ENCODE peak calls at places on chromosomes 7 and 10, in four cellular contexts. One of them, this sample, is unnamed.

GRCh38 chr10:116995648-116996047 is 9.3 kb downstream of the SHTN1 start:
- DNase-seq in astrocyte of the spinal cord: no peak
- DNase-seq in AG04449: no peak
- DNase-seq in epithelial cell of proximal tubule: no peak
- DNase-seq in this sample: no peak

GRCh38 chr10:43284341-43284910 is 17.6 kb upstream of the RASGEF1A start:
- DNase-seq in AG04449: no peak
- DNase-seq in epithelial cell of proximal tubule: no peak
- DNase-seq in astrocyte of the spinal cord: no peak
- DNase-seq in this sample: no peak

GRCh38 chr10:97355571-97355975 is 21.0 kb upstream of the FRAT2 start:
- DNase-seq in AG04449: no peak
- DNase-seq in epithelial cell of proximal tubule: no peak
- DNase-seq in astrocyte of the spinal cord: no peak
- DNase-seq in this sample: no peak

GRCh38 chr7:101138149-101138870 is 11.4 kb downstream of the SERPINE1 start:
- DNase-seq in AG04449: peak; percentile 87
- DNase-seq in astrocyte of the spinal cord: peak; percentile 97
- DNase-seq in epithelial cell of proximal tubule: peak; percentile 91
- DNase-seq in this sample: peak; percentile 90

GRCh38 chr10:828191-828590 is 103.3 kb downstream of the LARP4B start:
- DNase-seq in AG04449: no peak
- DNase-seq in astrocyte of the spinal cord: no peak
- DNase-seq in epithelial cell of proximal tubule: no peak
- DNase-seq in this sample: no peak

GRCh38 chr7:147804032-147804431 is 786.5 kb upstream of the C7orf33 start:
- DNase-seq in epithelial cell of proximal tubule: no peak
- DNase-seq in AG04449: no peak
- DNase-seq in astrocyte of the spinal cord: no peak
- DNase-seq in this sample: no peak

GRCh38 chr10:5811387-5811821 is 1.8 kb downstream of the GDI2 start:
- DNase-seq in AG04449: peak; percentile 31
- DNase-seq in epithelial cell of proximal tubule: peak; percentile 13
- DNase-seq in astrocyte of the spinal cord: peak; percentile 64
- DNase-seq in this sample: peak; percentile 78

GRCh38 chr7:105934577-105935185 is 28.4 kb upstream of the CDHR3 start:
- DNase-seq in AG04449: no peak
- DNase-seq in astrocyte of the spinal cord: peak; percentile 40
- DNase-seq in epithelial cell of proximal tubule: no peak
- DNase-seq in this sample: peak; percentile 70

GRCh38 chr7:77460057-77460486 is 43.9 kb upstream of the GSAP start:
- DNase-seq in astrocyte of the spinal cord: no peak
- DNase-seq in epithelial cell of proximal tubule: no peak
- DNase-seq in AG04449: no peak
- DNase-seq in this sample: no peak

GRCh38 chr7:66183700-66184099 is 21.4 kb upstream of the TPST1 start:
- DNase-seq in AG04449: peak; percentile 73
- DNase-seq in epithelial cell of proximal tubule: no peak
- DNase-seq in astrocyte of the spinal cord: peak; percentile 59
- DNase-seq in this sample: peak; percentile 90

GRCh38 chr10:82953331-82953730 is 1078.3 kb downstream of the NRG3 start:
- DNase-seq in astrocyte of the spinal cord: no peak
- DNase-seq in AG04449: no peak
- DNase-seq in epithelial cell of proximal tubule: no peak
- DNase-seq in this sample: no peak

GRCh38 chr10:34176351-34176750 is 638.7 kb downstream of the PARD3 start:
- DNase-seq in AG04449: no peak
- DNase-seq in astrocyte of the spinal cord: no peak
- DNase-seq in epithelial cell of proximal tubule: no peak
- DNase-seq in this sample: no peak

GRCh38 chr10:46060706-46061105 is 14.6 kb upstream of the MSMB start:
- DNase-seq in epithelial cell of proximal tubule: no peak
- DNase-seq in AG04449: no peak
- DNase-seq in astrocyte of the spinal cord: no peak
- DNase-seq in this sample: no peak

GRCh38 chr10:47364366-47364765 is 16.2 kb downstream of the RBP3 start:
- DNase-seq in epithelial cell of proximal tubule: no peak
- DNase-seq in AG04449: no peak
- DNase-seq in astrocyte of the spinal cord: no peak
- DNase-seq in this sample: no peak

GRCh38 chr10:37535459-37536246 is 321.8 kb downstream of the ZNF248 start:
- DNase-seq in astrocyte of the spinal cord: no peak
- DNase-seq in AG04449: no peak
- DNase-seq in epithelial cell of proximal tubule: no peak
- DNase-seq in this sample: no peak

GRCh38 chr10:68137174-68137573 is 27.9 kb downstream of the MYPN start:
- DNase-seq in AG04449: no peak
- DNase-seq in epithelial cell of proximal tubule: no peak
- DNase-seq in astrocyte of the spinal cord: peak; percentile 22
- DNase-seq in this sample: no peak

GRCh38 chr7:68143345-68143744 is 1146.7 kb downstream of the TYW1 start:
- DNase-seq in AG04449: no peak
- DNase-seq in epithelial cell of proximal tubule: no peak
- DNase-seq in astrocyte of the spinal cord: no peak
- DNase-seq in this sample: no peak

GRCh38 chr10:22301193-22301592 is 15.0 kb upstream of the COMMD3 start:
- DNase-seq in astrocyte of the spinal cord: no peak
- DNase-seq in AG04449: no peak
- DNase-seq in epithelial cell of proximal tubule: no peak
- DNase-seq in this sample: no peak

GRCh38 chr7:7563269-7563668 is 3.4 kb upstream of the MIOS start:
- DNase-seq in AG04449: no peak
- DNase-seq in epithelial cell of proximal tubule: no peak
- DNase-seq in astrocyte of the spinal cord: no peak
- DNase-seq in this sample: no peak

GRCh38 chr7:55546826-55547225 is 25.5 kb downstream of the VOPP1 start:
- DNase-seq in AG04449: peak; percentile 47
- DNase-seq in epithelial cell of proximal tubule: peak; percentile 81
- DNase-seq in astrocyte of the spinal cord: peak; percentile 81
- DNase-seq in this sample: peak; percentile 95

GRCh38 chr10:45001382-45002148 is 842 bp downstream of the ZNF22 start:
- DNase-seq in astrocyte of the spinal cord: peak; percentile 73
- DNase-seq in epithelial cell of proximal tubule: peak; percentile 69
- DNase-seq in AG04449: no peak
- DNase-seq in this sample: peak; percentile 60

GRCh38 chr10:88802430-88802829 is at the start of gene LIPM:
- DNase-seq in astrocyte of the spinal cord: no peak
- DNase-seq in epithelial cell of proximal tubule: no peak
- DNase-seq in AG04449: no peak
- DNase-seq in this sample: no peak

GRCh38 chr10:131735577-131735976 is 165.2 kb upstream of the PPP2R2D start:
- DNase-seq in epithelial cell of proximal tubule: no peak
- DNase-seq in astrocyte of the spinal cord: no peak
- DNase-seq in AG04449: no peak
- DNase-seq in this sample: no peak

GRCh38 chr7:74094224-74095095 is 10.9 kb downstream of the LIMK1 start:
- DNase-seq in astrocyte of the spinal cord: peak; percentile 95
- DNase-seq in epithelial cell of proximal tubule: peak; percentile 36
- DNase-seq in AG04449: peak; percentile 80
- DNase-seq in this sample: peak; percentile 87

GRCh38 chr7:152158801-152159587 is 133.5 kb downstream of the GALNT11 start:
- DNase-seq in epithelial cell of proximal tubule: no peak
- DNase-seq in astrocyte of the spinal cord: no peak
- DNase-seq in AG04449: no peak
- DNase-seq in this sample: no peak

GRCh38 chr7:108789451-108789850 is 219.8 kb downstream of the DNAJB9 start:
- DNase-seq in epithelial cell of proximal tubule: no peak
- DNase-seq in AG04449: no peak
- DNase-seq in astrocyte of the spinal cord: no peak
- DNase-seq in this sample: no peak

GRCh38 chr10:7505196-7505595 is 94.4 kb upstream of the SFMBT2 start:
- DNase-seq in epithelial cell of proximal tubule: no peak
- DNase-seq in AG04449: no peak
- DNase-seq in astrocyte of the spinal cord: no peak
- DNase-seq in this sample: no peak

GRCh38 chr10:127210936-127211335 is 14.5 kb upstream of the INSYN2A start:
- DNase-seq in AG04449: no peak
- DNase-seq in epithelial cell of proximal tubule: no peak
- DNase-seq in astrocyte of the spinal cord: no peak
- DNase-seq in this sample: no peak

GRCh38 chr7:16055263-16055976 is 365.9 kb downstream of the CRPPA start:
- DNase-seq in AG04449: no peak
- DNase-seq in astrocyte of the spinal cord: no peak
- DNase-seq in epithelial cell of proximal tubule: no peak
- DNase-seq in this sample: no peak
- TF ChIP-seq CTCF in AG04449: no peak
- TF ChIP-seq CTCF in astrocyte of the spinal cord: no peak
- TF ChIP-seq CTCF in epithelial cell of proximal tubule: no peak
- TF ChIP-seq CTCF in this sample: no peak

GRCh38 chr7:45112648-45113047 is 1.2 kb upstream of the TBRG4 start:
- DNase-seq in epithelial cell of proximal tubule: no peak
- DNase-seq in astrocyte of the spinal cord: peak; percentile 6
- DNase-seq in AG04449: no peak
- DNase-seq in this sample: no peak
- H3K4me3 ChIP-seq in epithelial cell of proximal tubule: peak overlapping the region; percentile 83
- H3K4me3 ChIP-seq in astrocyte of the spinal cord: no peak overlapping the region
- H3K4me3 ChIP-seq in AG04449: no peak overlapping the region
- H3K4me3 ChIP-seq in this sample: no peak overlapping the region

DNA sequence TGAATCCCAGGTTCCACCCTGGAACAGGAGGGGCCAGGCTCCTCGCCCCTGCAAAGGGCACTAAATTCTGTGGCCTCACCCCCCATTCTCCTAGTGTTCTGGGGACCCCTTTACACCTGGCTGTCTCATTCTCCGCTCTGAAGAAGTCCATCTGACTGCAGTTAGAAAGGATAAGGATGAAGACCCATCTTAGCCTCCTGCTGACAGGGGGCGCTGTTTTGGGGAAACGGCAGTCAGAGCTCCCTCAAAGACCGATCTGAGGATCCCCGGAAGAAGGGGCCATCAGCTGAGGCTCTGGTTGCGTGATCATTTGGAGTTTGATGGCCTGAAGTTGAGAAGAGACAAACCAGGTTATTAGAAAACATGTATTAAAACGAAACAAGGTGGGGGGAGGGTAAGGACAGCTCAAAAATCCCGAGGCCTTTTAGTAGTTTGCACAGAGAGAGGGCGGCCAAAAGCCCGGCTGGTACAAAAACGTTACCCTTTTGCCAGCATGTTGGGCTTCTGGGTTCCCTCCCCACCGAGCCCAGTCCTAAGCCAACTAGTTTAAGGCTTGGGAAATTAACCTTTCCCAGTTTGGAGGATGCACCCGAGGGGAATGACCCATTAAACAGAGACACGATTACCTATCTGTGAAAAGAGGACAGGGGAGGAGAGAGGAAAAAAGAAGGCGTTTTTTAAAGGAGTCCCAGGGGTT is 102.8 kb downstream of the CHN2 start:
- DNase-seq in AG04449: no peak
- DNase-seq in epithelial cell of proximal tubule: no peak
- DNase-seq in astrocyte of the spinal cord: no peak
- DNase-seq in this sample: no peak
- TF ChIP-seq CTCF in AG04449: no peak
- TF ChIP-seq CTCF in epithelial cell of proximal tubule: peak; percentile 41
- TF ChIP-seq CTCF in astrocyte of the spinal cord: no peak
- TF ChIP-seq CTCF in this sample: peak; percentile 29

GRCh38 chr7:139525750-139526149 is 2.3 kb downstream of the CLEC2L start:
- DNase-seq in epithelial cell of proximal tubule: no peak
- DNase-seq in AG04449: no peak
- DNase-seq in astrocyte of the spinal cord: no peak
- DNase-seq in this sample: no peak

GRCh38 chr7:139522830-139523198 is 671 bp upstream of the CLEC2L start:
- DNase-seq in astrocyte of the spinal cord: no peak
- DNase-seq in AG04449: no peak
- DNase-seq in epithelial cell of proximal tubule: no peak
- DNase-seq in this sample: no peak

GRCh38 chr7:139523199-139523941 is at the start of gene CLEC2L:
- DNase-seq in astrocyte of the spinal cord: no peak
- DNase-seq in epithelial cell of proximal tubule: no peak
- DNase-seq in AG04449: no peak
- DNase-seq in this sample: no peak

GRCh38 chr7:139525239-139525638 is 1.8 kb downstream of the CLEC2L start:
- DNase-seq in astrocyte of the spinal cord: no peak
- DNase-seq in epithelial cell of proximal tubule: no peak
- DNase-seq in AG04449: no peak
- DNase-seq in this sample: no peak

GRCh38 chr7:139523988-139524815 is 717 bp downstream of the CLEC2L start:
- DNase-seq in AG04449: no peak
- DNase-seq in astrocyte of the spinal cord: no peak
- DNase-seq in epithelial cell of proximal tubule: no peak
- DNase-seq in this sample: no peak
- H3K4me3 ChIP-seq in AG04449: no peak overlapping the region
- H3K4me3 ChIP-seq in astrocyte of the spinal cord: no peak overlapping the region
- H3K4me3 ChIP-seq in epithelial cell of proximal tubule: no peak overlapping the region
- H3K4me3 ChIP-seq in this sample: no peak overlapping the region

GRCh38 chr10:71513896-71514295 is 117.2 kb downstream of the CDH23 start:
- DNase-seq in epithelial cell of proximal tubule: no peak
- DNase-seq in AG04449: no peak
- DNase-seq in astrocyte of the spinal cord: no peak
- DNase-seq in this sample: no peak

GRCh38 chr10:71520042-71520441 is 123.3 kb downstream of the CDH23 start:
- DNase-seq in AG04449: no peak
- DNase-seq in epithelial cell of proximal tubule: no peak
- DNase-seq in astrocyte of the spinal cord: peak; percentile 30
- DNase-seq in this sample: no peak

GRCh38 chr10:71516890-71517289 is 120.2 kb downstream of the CDH23 start:
- DNase-seq in AG04449: no peak
- DNase-seq in astrocyte of the spinal cord: no peak
- DNase-seq in epithelial cell of proximal tubule: no peak
- DNase-seq in this sample: no peak

GRCh38 chr10:71515531-71516172 is 118.9 kb downstream of the CDH23 start:
- DNase-seq in epithelial cell of proximal tubule: no peak
- DNase-seq in AG04449: no peak
- DNase-seq in astrocyte of the spinal cord: no peak
- DNase-seq in this sample: no peak

DNA sequence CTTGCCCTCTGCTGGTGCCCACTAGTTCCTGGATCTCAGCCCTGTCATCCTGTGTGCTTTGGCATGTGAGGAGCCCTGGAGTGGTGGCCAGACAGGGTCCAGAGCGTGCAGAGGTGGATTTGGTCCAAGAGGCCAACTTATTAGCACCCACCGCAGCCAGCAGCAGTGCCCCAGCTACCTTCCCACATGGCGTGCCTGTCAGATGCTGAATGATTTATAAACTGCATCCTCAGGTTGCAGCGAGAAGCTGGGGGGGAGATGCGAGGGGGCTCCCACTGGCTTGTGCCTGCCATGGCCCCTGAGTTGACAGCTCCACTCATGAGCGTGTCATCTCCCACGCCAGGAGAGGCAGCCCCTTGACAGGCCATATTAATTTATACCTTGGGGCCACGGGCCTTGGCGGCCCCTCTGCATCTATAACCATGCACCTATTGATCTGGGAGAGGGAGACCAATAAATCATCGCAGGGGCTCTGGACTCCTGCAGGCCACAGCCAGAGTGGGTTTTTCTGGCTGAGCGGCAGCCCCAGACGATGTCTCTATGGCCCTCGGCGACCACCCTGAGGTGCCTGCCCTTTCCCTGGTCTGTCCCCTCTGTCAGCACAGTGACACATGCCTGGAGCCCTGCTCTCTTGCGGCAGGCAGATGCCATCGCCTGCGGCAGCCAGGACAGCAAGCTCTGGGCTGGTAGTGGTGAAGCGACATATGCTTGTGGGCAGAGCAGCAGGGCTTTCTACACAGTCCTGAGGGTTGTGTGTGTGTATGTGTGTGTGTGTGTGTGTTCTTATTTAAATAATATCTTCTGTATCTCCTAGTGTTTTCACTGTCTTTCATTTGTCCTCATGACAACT is 120.8 kb downstream of the CDH23 start:
- DNase-seq in astrocyte of the spinal cord: no peak
- DNase-seq in epithelial cell of proximal tubule: no peak
- DNase-seq in AG04449: no peak
- DNase-seq in this sample: no peak
- TF ChIP-seq CTCF in astrocyte of the spinal cord: no peak
- TF ChIP-seq CTCF in epithelial cell of proximal tubule: no peak
- TF ChIP-seq CTCF in AG04449: no peak
- TF ChIP-seq CTCF in this sample: no peak

This sample was measured in retinal pigment epithelial cell.